ENCODE peak calls at places on chromosomes 1 and 21, in eight cellular contexts. L is A549, H is HL-60, U is choroid plexus epithelial cell, I is vagina, F is mucosa of descending colon, V is left ventricle myocardium inferior, S is uterus. R is an unnamed sample.

GRCh38 chr1:81412954-81413353 is 387.8 kb upstream of the ADGRL2 start:
- DNase-seq in L (no peak), H (no peak), U (no peak), I (no peak), F (no peak), V (no peak), S (no peak), R (no peak)

GRCh38 chr1:1531947-1532346 is 8.5 kb downstream of the TMEM240 start:
- DNase-seq in L (no peak), H (no peak), U (no peak), I (no peak), F (no peak), V (no peak), S (no peak), R (no peak)

GRCh38 chr1:235176486-235176885 is 15.4 kb upstream of the RBM34 start:
- DNase-seq in L (no peak), H (no peak), U (no peak), I (no peak), F (no peak), V (no peak), S (no peak), R (no peak)

GRCh38 chr1:24849653-24850295 is 80.3 kb downstream of the RUNX3 start:
- DNase-seq in L (no peak), H (peak; percentile 41), U (peak; percentile 53), I (no peak), F (no peak), V (no peak), S (no peak), R (no peak)

GRCh38 chr1:55970711-55971110 is 608.7 kb downstream of the PLPP3 start:
- DNase-seq in L (no peak), H (no peak), U (peak; percentile 57), I (no peak), F (no peak), V (no peak), S (no peak), R (no peak)

GRCh38 chr1:39214998-39215873 is 10.7 kb downstream of the MACF1 start:
- DNase-seq in L (no peak), H (peak; percentile 60), U (peak; percentile 55), I (no peak), F (peak; percentile 58), V (no peak), S (no peak), R (peak; percentile 63)

GRCh38 chr1:230002164-230002803 is 64.8 kb upstream of the GALNT2 start:
- DNase-seq in L (no peak), H (no peak), U (peak; percentile 9), I (no peak), F (no peak), V (peak; percentile 61), S (no peak), R (no peak)

GRCh38 chr1:1185101-1185765 is 11.6 kb downstream of the TTLL10 start:
- DNase-seq in L (no peak), H (no peak), U (no peak), I (no peak), F (peak; percentile 48), V (peak; percentile 6), S (no peak), R (no peak)

GRCh38 chr21:40847956-40848355 is 998 bp upstream of the DSCAM start:
- DNase-seq in L (no peak), H (no peak), U (no peak), I (no peak), F (no peak), V (no peak), S (no peak), R (no peak)

GRCh38 chr1:94863919-94864318 is 43.8 kb downstream of the SLC44A3 start:
- DNase-seq in L (peak; percentile 62), H (no peak), U (peak; percentile 93), I (no peak), F (no peak), V (no peak), S (peak; percentile 63), R (peak; percentile 86)

GRCh38 chr1:184298321-184299052 is 88.3 kb upstream of the C1orf21 start:
- DNase-seq in L (no peak), H (no peak), U (no peak), I (no peak), F (no peak), V (no peak), S (no peak), R (no peak)

GRCh38 chr1:46369542-46370213 is 24.4 kb upstream of the FAAH start:
- DNase-seq in L (no peak), H (no peak), U (peak; percentile 27), I (no peak), F (no peak), V (no peak), S (no peak), R (peak; percentile 16)

GRCh38 chr1:108043712-108044111 is 78.7 kb upstream of the VAV3 start:
- DNase-seq in L (no peak), H (peak; percentile 17), U (no peak), I (no peak), F (no peak), V (no peak), S (no peak), R (no peak)

GRCh38 chr1:64856564-64856963 is 109.8 kb downstream of the JAK1 start:
- DNase-seq in L (no peak), H (peak; percentile 54), U (peak; percentile 26), I (peak; percentile 49), F (peak; percentile 63), V (peak; percentile 33), S (peak; percentile 82), R (peak; percentile 76)

GRCh38 chr1:204092632-204093420 is 19.9 kb downstream of the SOX13 start:
- DNase-seq in L (no peak), H (no peak), U (no peak), I (no peak), F (no peak), V (no peak), S (no peak), R (no peak)

GRCh38 chr1:44524180-44524579 is 119.1 kb downstream of the RNF220 start:
- DNase-seq in L (no peak), H (no peak), U (no peak), I (no peak), F (no peak), V (no peak), S (no peak), R (no peak)
- H3K4me3 ChIP-seq in L (no peak overlapping the region), H (no peak overlapping the region), U (no peak overlapping the region), I (peak overlapping the region; percentile 15), F (no peak overlapping the region), V (peak overlapping the region; percentile 37), S (no peak overlapping the region), R (no peak overlapping the region)

GRCh38 chr21:28770867-28771661 is 221.6 kb downstream of the LTN1 start:
- DNase-seq in L (no peak), H (no peak), U (peak; percentile 35), I (no peak), F (no peak), V (no peak), S (no peak), R (no peak)
- TF ChIP-seq CTCF in L (no peak), H (no peak), U (no peak), I (no peak), F (no peak), V (no peak), S (no peak), R (no peak)

GRCh38 chr1:90925928-90926869 is 95.6 kb downstream of the ZNF644 start:
- DNase-seq in L (no peak), H (no peak), U (peak; percentile 93), I (no peak), F (no peak), V (no peak), S (no peak), R (peak; percentile 27)
- H3K4me3 ChIP-seq in L (no peak overlapping the region), H (no peak overlapping the region), U (no peak overlapping the region), I (no peak overlapping the region), F (no peak overlapping the region), V (no peak overlapping the region), S (no peak overlapping the region), R (no peak overlapping the region)

GRCh38 chr21:34357889-34358288 is 5.9 kb upstream of the KCNE2 start:
- DNase-seq in L (no peak), H (no peak), U (no peak), I (no peak), F (no peak), V (no peak), S (no peak), R (no peak)

GRCh38 chr21:34358866-34359265 is 4.9 kb upstream of the KCNE2 start:
- DNase-seq in L (no peak), H (no peak), U (no peak), I (no peak), F (no peak), V (no peak), S (no peak), R (no peak)

GRCh38 chr21:34362670-34363069 is 1.1 kb upstream of the KCNE2 start:
- DNase-seq in L (no peak), H (no peak), U (no peak), I (no peak), F (no peak), V (no peak), S (no peak), R (no peak)

GRCh38 chr21:34362136-34362444 is 1.7 kb upstream of the KCNE2 start:
- DNase-seq in L (no peak), H (no peak), U (no peak), I (no peak), F (no peak), V (no peak), S (no peak), R (no peak)

GRCh38 chr21:34360488-34361241 is 3.1 kb upstream of the KCNE2 start:
- DNase-seq in L (no peak), H (no peak), U (no peak), I (no peak), F (no peak), V (no peak), S (no peak), R (no peak)
- TF ChIP-seq CTCF in L (no peak), H (no peak), U (no peak), I (no peak), F (no peak), V (no peak), S (no peak), R (no peak)

DNA sequence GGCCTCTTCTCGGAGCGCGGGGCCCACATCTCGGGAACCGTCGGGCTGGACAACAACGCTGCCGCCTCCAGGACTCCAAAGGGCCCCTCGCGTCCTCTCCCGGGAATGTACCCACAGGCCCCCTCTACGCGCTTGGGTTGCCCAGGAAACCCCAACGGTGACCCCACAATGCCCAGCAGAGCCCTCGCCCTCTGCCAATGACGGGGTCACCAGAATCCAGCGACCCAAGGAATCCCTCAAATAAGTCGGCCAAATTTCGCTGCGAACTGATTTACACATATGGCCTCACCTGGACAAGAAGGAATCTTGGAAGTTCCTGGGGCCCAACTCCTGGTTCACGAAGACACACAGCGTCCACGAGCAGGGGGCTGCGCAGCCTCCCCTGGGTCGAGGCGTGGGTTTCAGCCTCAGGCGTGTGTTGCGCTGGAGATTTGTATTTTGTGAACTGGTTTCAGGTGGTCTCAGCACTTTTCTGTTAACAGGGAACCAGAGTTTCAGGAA is 78.1 kb downstream of the DESI2 start:
- DNase-seq in L (no peak), H (no peak), U (no peak), I (no peak), F (no peak), V (no peak), S (no peak), R (no peak)
- H3K4me3 ChIP-seq in L (peak overlapping the region; percentile 43), H (peak overlapping the region; percentile 22), U (peak overlapping the region; percentile 62), I (peak overlapping the region; percentile 57), F (no peak overlapping the region), V (peak overlapping the region; percentile 70), S (peak overlapping the region; percentile 34), R (no peak overlapping the region)

GRCh38 chr21:34833465-34833864 is 164.7 kb downstream of the CLIC6 start:
- DNase-seq in L (no peak), H (no peak), U (no peak), I (no peak), F (no peak), V (no peak), S (no peak), R (no peak)
- TF ChIP-seq CTCF in L (no peak), H (no peak), U (no peak), I (no peak), F (no peak), V (no peak), S (no peak), R (no peak)

R was measured in epithelial cell of esophagus.